ENCODE peak calls at places on chromosomes 4 and X, in four cellular contexts. W is H54; M is Daoy; B is activated CD8-positive, alpha-beta memory T cell treated with anti-CD3 and anti-CD28 coated beads, Interleukin-2, amount 50 U/mL, for 48 hours. U is an unnamed sample.

GRCh38 chr4:186557061-186557460 is 1.7 kb upstream of the MTNR1A start:
- DNase-seq in W (no peak), M (peak), B (no peak), U (no peak)

GRCh38 chrX:8629871-8630270 is 102.1 kb downstream of the ANOS1 start:
- DNase-seq in W (no peak), M (no peak), B (no peak), U (no peak)

GRCh38 chr4:52950226-52950625 is 88.1 kb downstream of the RASL11B start:
- DNase-seq in W (no peak), M (no peak), B (no peak), U (no peak)

GRCh38 chr4:74168841-74169240 is 10.9 kb downstream of the MTHFD2L start:
- DNase-seq in W (no peak), M (no peak), B (no peak), U (no peak)

GRCh38 chr4:127781303-127782024 is 658 bp upstream of the HSPA4L start:
- DNase-seq in W (peak), M (peak), B (no peak), U (peak)

GRCh38 chrX:48891402-48892288 is 5.9 kb downstream of the TIMM17B start:
- DNase-seq in W (peak), M (peak), B (peak), U (peak)

GRCh38 chr4:61468091-61468720 is 268.1 kb downstream of the ADGRL3 start:
- DNase-seq in W (no peak), M (peak), B (no peak), U (no peak)

GRCh38 chr4:188299161-188299560 is 159.9 kb downstream of the TRIML1 start:
- DNase-seq in W (no peak), M (peak), B (no peak), U (no peak)

GRCh38 chrX:72297953-72298730 is 7.6 kb downstream of the CITED1 start:
- DNase-seq in W (no peak), M (no peak), B (no peak), U (no peak)

GRCh38 chr4:24473309-24473721 is 111.0 kb downstream of the DHX15 start:
- DNase-seq in W (peak), M (peak), B (no peak), U (no peak)

GRCh38 chr4:148214529-148215166 is 227.6 kb downstream of the NR3C2 start:
- DNase-seq in W (no peak), M (no peak), B (no peak), U (peak)

GRCh38 chr4:152946460-152946859 is 10.3 kb downstream of the FHDC1 start:
- DNase-seq in W (no peak), M (no peak), B (no peak), U (no peak)

GRCh38 chr4:74501579-74501978 is 56.6 kb downstream of the AREG start:
- DNase-seq in W (peak), M (peak), B (no peak), U (no peak)

GRCh38 chrX:71253253-71254091 is 468 bp downstream of the ZMYM3 start:
- DNase-seq in W (peak), M (peak), B (peak), U (no peak)

GRCh38 chrX:18422325-18422724 is 3.1 kb upstream of the CDKL5 start:
- DNase-seq in W (no peak), M (peak), B (no peak), U (no peak)

GRCh38 chr4:6834867-6835266 is 52.3 kb downstream of the KIAA0232 start:
- DNase-seq in W (peak), M (no peak), B (no peak), U (no peak)

GRCh38 chrX:111007238-111007637 is 88.8 kb upstream of the PAK3 start:
- DNase-seq in W (no peak), M (no peak), B (no peak), U (no peak)

GRCh38 chrX:110226931-110227330 is 91.0 kb downstream of the AMMECR1 start:
- DNase-seq in W (no peak), M (no peak), B (no peak), U (no peak)

GRCh38 chr4:151415978-151416377 is 7.0 kb downstream of the FHIP1A start:
- DNase-seq in W (no peak), M (peak), B (no peak), U (no peak)

GRCh38 chrX:148443216-148443615 is 57.2 kb upstream of the AFF2 start:
- DNase-seq in W (no peak), M (no peak), B (no peak), U (no peak)

GRCh38 chr4:78691971-78692814 is 84.0 kb upstream of the BMP2K start:
- DNase-seq in W (no peak), M (no peak), B (no peak), U (no peak)

GRCh38 chrX:130109429-130110378 is 593 bp downstream of the ELF4 start:
- DNase-seq in W (no peak), M (no peak), B (no peak), U (peak)

GRCh38 chr4:76341063-76341462 is 34.5 kb downstream of the STBD1 start:
- DNase-seq in W (no peak), M (no peak), B (no peak), U (no peak)

GRCh38 chr4:45946699-45947098 is 177.2 kb downstream of the GABRG1 start:
- DNase-seq in W (no peak), M (no peak), B (no peak), U (no peak)

GRCh38 chrX:44343412-44343942 is at the start of gene EFHC2:
- DNase-seq in W (peak), M (peak), B (peak), U (peak)

GRCh38 chr4:48300004-48300403 is 30.4 kb upstream of the TEC start:
- DNase-seq in W (no peak), M (no peak), B (no peak), U (no peak)

GRCh38 chr4:1720163-1720983 is 750 bp downstream of the TMEM129 start:
- DNase-seq in W (no peak), M (peak), B (peak), U (peak)

GRCh38 chrX:110442631-110443030 is 84.0 kb downstream of the RTL9 start:
- DNase-seq in W (peak), M (peak), B (no peak), U (no peak)

GRCh38 chr4:145840162-145840768 is 98.4 kb downstream of the ZNF827 start:
- DNase-seq in W (no peak), M (peak), B (no peak), U (no peak)

GRCh38 chrX:83008415-83008814 is 499.7 kb upstream of the POU3F4 start:
- DNase-seq in W (no peak), M (no peak), B (no peak), U (no peak)

GRCh38 chrX:123267220-123267619 is 83.1 kb downstream of the GRIA3 start:
- DNase-seq in W (no peak), M (no peak), B (no peak), U (no peak)

GRCh38 chr4:5760246-5760645 is 49.2 kb downstream of the EVC start:
- DNase-seq in W (no peak), M (no peak), B (no peak), U (no peak)

GRCh38 chr4:119655111-119655837 is 26.7 kb upstream of the PDE5A start:
- DNase-seq in W (no peak), M (no peak), B (no peak), U (no peak)

U was measured in kidney.